ENCODE peak calls at places on chromosomes 3 and 15, in four cellular contexts. F, A, R and K are unnamed samples.

GRCh38 chr15:79656151-79656797 is 224.1 kb downstream of the MINAR1 start:
- DNase-seq in F (no peak), R (no peak), A (no peak), K (no peak)

GRCh38 chr15:67914537-67915373 is 74.9 kb upstream of the RNU6-1 start:
- DNase-seq in R (peak; percentile 61), F (peak; percentile 68), A (peak; percentile 18), K (peak; percentile 30)

GRCh38 chr3:62936626-62937254 is 61.5 kb upstream of the CADPS start:
- DNase-seq in F (no peak), A (no peak), R (no peak), K (no peak)

GRCh38 chr15:20671665-20672064 is 130.1 kb upstream of the GOLGA6L6 start:
- DNase-seq in A (no peak), R (no peak), F (no peak), K (no peak)

GRCh38 chr3:54188176-54188791 is 65.9 kb downstream of the CACNA2D3 start:
- DNase-seq in A (peak; percentile 61), F (peak; percentile 38), R (peak; percentile 90), K (peak; percentile 45)

GRCh38 chr15:56824174-56824573 is 90.9 kb upstream of the ZNF280D start:
- DNase-seq in A (no peak), F (no peak), R (no peak), K (no peak)

GRCh38 chr3:16460273-16460672 is 53.2 kb downstream of the RFTN1 start:
- DNase-seq in F (no peak), R (no peak), A (no peak), K (no peak)

GRCh38 chr15:41557673-41558399 is 1.2 kb upstream of the TYRO3 start:
- DNase-seq in R (peak; percentile 90), A (peak; percentile 53), F (peak; percentile 34), K (peak; percentile 54)

GRCh38 chr3:34260266-34260990 is 462.0 kb downstream of the PDCD6IP start:
- DNase-seq in R (peak; percentile 73), F (peak; percentile 74), A (peak; percentile 20), K (peak; percentile 76)

GRCh38 chr3:160403796-160404510 is 4.5 kb downstream of the SMC4 start:
- DNase-seq in R (no peak), A (no peak), F (no peak), K (no peak)

GRCh38 chr15:100114526-100114925 is 227.2 kb downstream of the ADAMTS17 start:
- DNase-seq in F (peak; percentile 36), A (no peak), R (peak; percentile 27), K (no peak)

GRCh38 chr3:156474560-156475389 is 80.1 kb downstream of the SSR3 start:
- DNase-seq in A (no peak), R (peak; percentile 66), F (no peak), K (no peak)

GRCh38 chr3:143563786-143564185 is 284.5 kb downstream of the SLC9A9 start:
- DNase-seq in A (no peak), F (no peak), R (no peak), K (no peak)

GRCh38 chr15:100733088-100733487 is 130.7 kb downstream of the ASB7 start:
- DNase-seq in R (no peak), A (no peak), F (no peak), K (no peak)

GRCh38 chr3:189119947-189120346 is 51.8 kb upstream of the TPRG1 start:
- DNase-seq in F (no peak), A (no peak), R (no peak), K (no peak)

GRCh38 chr3:58633157-58633865 is 33.3 kb downstream of the FAM3D start:
- DNase-seq in A (no peak), F (no peak), R (no peak), K (no peak)

GRCh38 chr15:99706557-99707303 is 26.5 kb downstream of the LYSMD4 start:
- DNase-seq in A (no peak), F (no peak), R (no peak), K (no peak)

GRCh38 chr3:66763294-66763693 is 234.8 kb upstream of the KBTBD8 start:
- DNase-seq in R (no peak), F (peak; percentile 10), A (no peak), K (no peak)

GRCh38 chr15:22945071-22945470 is 35.1 kb downstream of the CYFIP1 start:
- DNase-seq in R (no peak), F (no peak), A (no peak), K (no peak)

GRCh38 chr3:171986208-171986607 is 53.2 kb upstream of the FNDC3B start:
- DNase-seq in A (no peak), R (no peak), F (no peak), K (no peak)

GRCh38 chr15:66229790-66230460 is 23.6 kb downstream of the MEGF11 start:
- DNase-seq in F (no peak), A (no peak), R (no peak), K (no peak)

GRCh38 chr3:149424921-149425320 is 47.5 kb upstream of the TM4SF1 start:
- DNase-seq in A (no peak), R (no peak), F (no peak), K (no peak)

GRCh38 chr15:67201136-67201535 is 53.3 kb downstream of the AAGAB start:
- DNase-seq in A (no peak), F (no peak), R (no peak), K (no peak)

GRCh38 chr3:150495563-150496168 is 50.6 kb downstream of the SERP1 start:
- DNase-seq in A (no peak), F (peak; percentile 73), R (peak; percentile 66), K (peak; percentile 49)

GRCh38 chr3:171986755-171987535 is 52.4 kb upstream of the FNDC3B start:
- DNase-seq in F (no peak), A (no peak), R (no peak), K (no peak)

GRCh38 chr15:51739056-51739455 is 1.6 kb upstream of the LYSMD2 start:
- DNase-seq in A (no peak), F (no peak), R (no peak), K (no peak)

GRCh38 chr3:179376474-179376873 is 29.0 kb downstream of the MFN1 start:
- DNase-seq in F (no peak), A (no peak), R (no peak), K (no peak)

GRCh38 chr15:31004220-31004733 is 12.8 kb upstream of the MTMR10 start:
- DNase-seq in A (no peak), F (no peak), R (peak; percentile 60), K (no peak)

GRCh38 chr3:124636101-124636862 is 94.0 kb upstream of the UMPS start:
- DNase-seq in R (peak; percentile 48), F (no peak), A (no peak), K (no peak)
- TF ChIP-seq CTCF in R (peak; percentile 40), F (no peak), A (peak; percentile 22), K (no peak)

GRCh38 chr3:194637066-194637465 is 3.8 kb upstream of the TMEM44 start:
- DNase-seq in R (no peak), F (no peak), A (no peak), K (no peak)

GRCh38 chr3:194642769-194643168 is 9.6 kb upstream of the TMEM44 start:
- DNase-seq in A (no peak), F (no peak), R (no peak), K (no peak)

GRCh38 chr3:194638991-194639605 is 5.9 kb upstream of the TMEM44 start:
- DNase-seq in A (no peak), F (no peak), R (no peak), K (no peak)

GRCh38 chr3:194637541-194638400 is 4.6 kb upstream of the TMEM44 start:
- DNase-seq in A (no peak), F (no peak), R (no peak), K (no peak)

DNA sequence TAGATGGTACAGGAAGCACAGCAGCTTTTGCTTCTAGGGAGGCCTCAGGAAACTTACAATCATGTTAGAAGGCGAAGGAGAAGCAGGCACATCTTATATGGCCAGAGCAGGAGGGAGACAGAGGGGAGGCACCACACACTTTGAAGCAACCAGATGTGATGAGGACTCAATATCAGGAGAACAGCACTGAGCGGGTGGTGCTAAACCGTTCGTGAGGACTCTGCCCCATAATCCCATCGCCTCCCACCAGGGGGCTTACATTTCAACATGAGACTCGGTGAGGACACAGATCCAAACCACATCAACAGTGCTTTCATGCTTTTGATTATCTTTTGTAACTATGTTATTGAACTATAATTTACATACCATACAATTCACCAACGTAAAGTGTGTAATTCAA is 7.6 kb upstream of the TMEM44 start:
- DNase-seq in R (peak; percentile 71), A (no peak), F (no peak), K (peak; percentile 54)
- TF ChIP-seq CTCF in R (peak; percentile 43), A (peak; percentile 55), F (no peak), K (peak; percentile 58)

GRCh38 chr15:89332446-89332845 is 2.2 kb downstream of the POLG start:
- DNase-seq in A (no peak), R (peak; percentile 62), F (no peak), K (peak; percentile 41)
- TF ChIP-seq CTCF in A (peak; percentile 52), R (peak; percentile 58), F (no peak), K (peak; percentile 69)

GRCh38 chr3:154952538-154952937 is 127.6 kb upstream of the MME start:
- DNase-seq in R (peak; percentile 6), A (no peak), F (no peak), K (no peak)

GRCh38 chr3:154956815-154957214 is 123.3 kb upstream of the MME start:
- DNase-seq in A (no peak), R (no peak), F (no peak), K (no peak)

GRCh38 chr3:154953538-154953937 is 126.6 kb upstream of the MME start:
- DNase-seq in F (no peak), R (no peak), A (no peak), K (no peak)

GRCh38 chr3:154955907-154956533 is 124.1 kb upstream of the MME start:
- DNase-seq in A (no peak), R (no peak), F (no peak), K (peak; percentile 28)

DNA sequence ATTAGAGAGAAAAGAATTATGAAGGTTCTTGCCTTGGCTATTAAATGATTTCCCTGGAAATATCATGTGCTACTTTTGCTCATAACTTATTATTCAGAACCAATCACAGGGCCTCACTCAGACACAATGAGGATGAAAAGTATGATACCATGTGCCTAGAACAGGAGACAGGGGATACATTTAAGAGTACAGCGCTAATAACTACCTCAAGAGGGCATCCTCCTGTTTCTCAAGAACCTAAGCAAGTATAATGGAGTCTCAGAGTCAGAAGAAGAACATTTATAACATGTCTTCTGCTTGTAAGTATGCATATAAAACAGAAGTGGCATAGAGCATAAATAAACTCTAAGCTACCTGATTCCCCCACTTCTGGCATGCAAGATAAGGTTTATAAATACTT is 125.4 kb upstream of the MME start:
- DNase-seq in R (peak; percentile 63), F (no peak), A (no peak), K (no peak)
- TF ChIP-seq CTCF in R (peak; percentile 79), F (no peak), A (peak; percentile 36), K (peak; percentile 37)

GRCh38 chr3:128969993-128970740 is 23.7 kb downstream of the CFAP92 start:
- DNase-seq in F (peak; percentile 50), R (peak; percentile 78), A (peak; percentile 42), K (peak; percentile 71)
- TF ChIP-seq CTCF in F (peak; percentile 80), R (peak; percentile 87), A (peak; percentile 96), K (peak; percentile 97)